ENCODE peak calls at places on chromosomes 3 and 15, in four cellular contexts. One of them, this sample, is unnamed.

GRCh38 chr3:172918165-172918564 is 167.6 kb downstream of the ECT2 start:
- DNase-seq in body of pancreas: peak; percentile 26
- DNase-seq in HEK293T: no peak
- DNase-seq in activated T-helper 1 cell treated with Interleukin-2 at 50 U/mL for 16 hours: no peak
- DNase-seq in this sample: no peak

GRCh38 chr15:79092382-79092781 is 1.8 kb upstream of the RASGRF1 start:
- DNase-seq in body of pancreas: no peak
- DNase-seq in HEK293T: no peak
- DNase-seq in activated T-helper 1 cell treated with Interleukin-2 at 50 U/mL for 16 hours: no peak
- DNase-seq in this sample: no peak

GRCh38 chr3:127964053-127964452 is 49.0 kb downstream of the KBTBD12 start:
- DNase-seq in body of pancreas: no peak
- DNase-seq in HEK293T: no peak
- DNase-seq in activated T-helper 1 cell treated with Interleukin-2 at 50 U/mL for 16 hours: no peak
- DNase-seq in this sample: no peak

GRCh38 chr3:139928708-139929505 is 6.1 kb upstream of the CLSTN2 start:
- DNase-seq in body of pancreas: no peak
- DNase-seq in HEK293T: no peak
- DNase-seq in activated T-helper 1 cell treated with Interleukin-2 at 50 U/mL for 16 hours: no peak
- DNase-seq in this sample: no peak

GRCh38 chr3:7144696-7145308 is 283.9 kb downstream of the GRM7 start:
- DNase-seq in body of pancreas: peak; percentile 4
- DNase-seq in HEK293T: peak; percentile 26
- DNase-seq in activated T-helper 1 cell treated with Interleukin-2 at 50 U/mL for 16 hours: no peak
- DNase-seq in this sample: peak; percentile 8

GRCh38 chr3:187165144-187165543 is 25.8 kb upstream of the RPL39L start:
- DNase-seq in body of pancreas: peak; percentile 69
- DNase-seq in HEK293T: peak; percentile 51
- DNase-seq in activated T-helper 1 cell treated with Interleukin-2 at 50 U/mL for 16 hours: no peak
- DNase-seq in this sample: peak; percentile 66

GRCh38 chr3:185164428-185165217 is 11.8 kb upstream of the C3orf70 start:
- DNase-seq in body of pancreas: no peak
- DNase-seq in HEK293T: no peak
- DNase-seq in activated T-helper 1 cell treated with Interleukin-2 at 50 U/mL for 16 hours: no peak
- DNase-seq in this sample: no peak

GRCh38 chr15:88882745-88883144 is 12.6 kb downstream of the HAPLN3 start:
- DNase-seq in body of pancreas: no peak
- DNase-seq in HEK293T: no peak
- DNase-seq in activated T-helper 1 cell treated with Interleukin-2 at 50 U/mL for 16 hours: no peak
- DNase-seq in this sample: no peak

GRCh38 chr15:47792231-47792630 is 74.9 kb downstream of the SEMA6D start:
- DNase-seq in body of pancreas: no peak
- DNase-seq in HEK293T: no peak
- DNase-seq in activated T-helper 1 cell treated with Interleukin-2 at 50 U/mL for 16 hours: no peak
- DNase-seq in this sample: no peak

GRCh38 chr3:175335229-175335628 is 476.1 kb downstream of the NAALADL2 start:
- DNase-seq in body of pancreas: no peak
- DNase-seq in HEK293T: no peak
- DNase-seq in activated T-helper 1 cell treated with Interleukin-2 at 50 U/mL for 16 hours: no peak
- DNase-seq in this sample: no peak

GRCh38 chr3:12893872-12894271 is 52.5 kb upstream of the RPL32 start:
- DNase-seq in body of pancreas: no peak
- DNase-seq in HEK293T: no peak
- DNase-seq in activated T-helper 1 cell treated with Interleukin-2 at 50 U/mL for 16 hours: no peak
- DNase-seq in this sample: no peak

GRCh38 chr15:53808058-53808703 is 48.7 kb upstream of the WDR72 start:
- DNase-seq in body of pancreas: no peak
- DNase-seq in HEK293T: no peak
- DNase-seq in activated T-helper 1 cell treated with Interleukin-2 at 50 U/mL for 16 hours: no peak
- DNase-seq in this sample: peak; percentile 7

GRCh38 chr3:149454746-149455145 is 19.8 kb upstream of the TM4SF4 start:
- DNase-seq in body of pancreas: no peak
- DNase-seq in HEK293T: no peak
- DNase-seq in activated T-helper 1 cell treated with Interleukin-2 at 50 U/mL for 16 hours: no peak
- DNase-seq in this sample: no peak

GRCh38 chr15:62163397-62163796 is 1.7 kb downstream of the C2CD4B start:
- DNase-seq in body of pancreas: no peak
- DNase-seq in HEK293T: no peak
- DNase-seq in activated T-helper 1 cell treated with Interleukin-2 at 50 U/mL for 16 hours: no peak
- DNase-seq in this sample: no peak

GRCh38 chr3:194884649-194885315 is 199.1 kb downstream of the FAM43A start:
- DNase-seq in body of pancreas: no peak
- DNase-seq in HEK293T: no peak
- DNase-seq in activated T-helper 1 cell treated with Interleukin-2 at 50 U/mL for 16 hours: no peak
- DNase-seq in this sample: no peak

GRCh38 chr3:156631323-156631722 is 43.1 kb upstream of the TIPARP start:
- DNase-seq in body of pancreas: no peak
- DNase-seq in HEK293T: no peak
- DNase-seq in activated T-helper 1 cell treated with Interleukin-2 at 50 U/mL for 16 hours: no peak
- DNase-seq in this sample: no peak

GRCh38 chr3:62923092-62923491 is 47.9 kb upstream of the CADPS start:
- DNase-seq in body of pancreas: no peak
- DNase-seq in HEK293T: no peak
- DNase-seq in activated T-helper 1 cell treated with Interleukin-2 at 50 U/mL for 16 hours: no peak
- DNase-seq in this sample: no peak

GRCh38 chr3:141266797-141267555 is 35.4 kb downstream of the PXYLP1 start:
- DNase-seq in body of pancreas: no peak
- DNase-seq in HEK293T: no peak
- DNase-seq in activated T-helper 1 cell treated with Interleukin-2 at 50 U/mL for 16 hours: peak; percentile 30
- DNase-seq in this sample: no peak

GRCh38 chr3:177330771-177331170 is 133.5 kb upstream of the TBL1XR1 start:
- DNase-seq in body of pancreas: peak; percentile 30
- DNase-seq in HEK293T: no peak
- DNase-seq in activated T-helper 1 cell treated with Interleukin-2 at 50 U/mL for 16 hours: no peak
- DNase-seq in this sample: no peak

GRCh38 chr3:188631291-188632010 is 477.5 kb downstream of the LPP start:
- DNase-seq in body of pancreas: no peak
- DNase-seq in HEK293T: no peak
- DNase-seq in activated T-helper 1 cell treated with Interleukin-2 at 50 U/mL for 16 hours: no peak
- DNase-seq in this sample: no peak

GRCh38 chr3:34793066-34793465 is 846.3 kb upstream of the ARPP21 start:
- DNase-seq in body of pancreas: no peak
- DNase-seq in HEK293T: no peak
- DNase-seq in activated T-helper 1 cell treated with Interleukin-2 at 50 U/mL for 16 hours: no peak
- DNase-seq in this sample: no peak